ENCODE peak calls at places on chromosome 2, in five cellular contexts. One of them, this sample, is unnamed.

GRCh38 chr2:201661366-201661765 is 18.1 kb upstream of the TMEM237 start:
- DNase-seq in GM13976: no peak
- DNase-seq in heart right ventricle: no peak
- DNase-seq in activated CD4-positive, CD25-positive, alpha-beta regulatory T cell: no peak
- DNase-seq in HT-29: no peak
- DNase-seq in this sample: no peak

GRCh38 chr2:19833978-19834377 is 67.8 kb downstream of the TTC32 start:
- DNase-seq in GM13976: no peak
- DNase-seq in HT-29: no peak
- DNase-seq in activated CD4-positive, CD25-positive, alpha-beta regulatory T cell: no peak
- DNase-seq in heart right ventricle: no peak
- DNase-seq in this sample: no peak

GRCh38 chr2:216086207-216086893 is 4.6 kb downstream of the TMEM169 start:
- DNase-seq in GM13976: peak
- DNase-seq in heart right ventricle: no peak
- DNase-seq in HT-29: no peak
- DNase-seq in activated CD4-positive, CD25-positive, alpha-beta regulatory T cell: no peak
- DNase-seq in this sample: no peak

GRCh38 chr2:173750332-173750731 is 214.8 kb downstream of the SP3 start:
- DNase-seq in GM13976: no peak
- DNase-seq in activated CD4-positive, CD25-positive, alpha-beta regulatory T cell: no peak
- DNase-seq in HT-29: no peak
- DNase-seq in heart right ventricle: peak
- DNase-seq in this sample: no peak

GRCh38 chr2:204947448-204947847 is 402.2 kb downstream of the PARD3B start:
- DNase-seq in GM13976: no peak
- DNase-seq in HT-29: no peak
- DNase-seq in activated CD4-positive, CD25-positive, alpha-beta regulatory T cell: no peak
- DNase-seq in heart right ventricle: no peak
- DNase-seq in this sample: no peak

GRCh38 chr2:148796735-148797512 is 78.1 kb upstream of the KIF5C start:
- DNase-seq in activated CD4-positive, CD25-positive, alpha-beta regulatory T cell: no peak
- DNase-seq in heart right ventricle: no peak
- DNase-seq in HT-29: no peak
- DNase-seq in GM13976: no peak
- DNase-seq in this sample: no peak

GRCh38 chr2:80151651-80152050 is 152.9 kb downstream of the LRRTM1 start:
- DNase-seq in HT-29: no peak
- DNase-seq in GM13976: no peak
- DNase-seq in activated CD4-positive, CD25-positive, alpha-beta regulatory T cell: no peak
- DNase-seq in heart right ventricle: no peak
- DNase-seq in this sample: no peak

GRCh38 chr2:219171231-219171651 is 1.4 kb upstream of the SLC23A3 start:
- DNase-seq in HT-29: peak
- DNase-seq in activated CD4-positive, CD25-positive, alpha-beta regulatory T cell: no peak
- DNase-seq in GM13976: peak
- DNase-seq in heart right ventricle: peak
- DNase-seq in this sample: no peak

GRCh38 chr2:163182764-163183354 is 344.3 kb upstream of the KCNH7 start:
- DNase-seq in GM13976: peak
- DNase-seq in activated CD4-positive, CD25-positive, alpha-beta regulatory T cell: no peak
- DNase-seq in heart right ventricle: no peak
- DNase-seq in HT-29: peak
- DNase-seq in this sample: no peak

GRCh38 chr2:55718165-55719008 is 24.7 kb upstream of the PNPT1 start:
- DNase-seq in activated CD4-positive, CD25-positive, alpha-beta regulatory T cell: no peak
- DNase-seq in heart right ventricle: peak
- DNase-seq in GM13976: peak
- DNase-seq in HT-29: peak
- DNase-seq in this sample: no peak

GRCh38 chr2:163185160-163185559 is 346.6 kb upstream of the KCNH7 start:
- DNase-seq in GM13976: no peak
- DNase-seq in HT-29: no peak
- DNase-seq in activated CD4-positive, CD25-positive, alpha-beta regulatory T cell: no peak
- DNase-seq in heart right ventricle: no peak
- DNase-seq in this sample: no peak